ENCODE peak calls at places on chromosome 19, in nine cellular contexts. M, A, F, Y, U, X, B, T and J are unnamed samples.

GRCh38 chr19:48858984-48859710 is 9.3 kb downstream of the PLEKHA4 start:
- DNase-seq in M (no peak), A (no peak), F (no peak), Y (peak), U (no peak), X (no peak), B (peak), T (peak), J (peak)

GRCh38 chr19:5058456-5059190 is 89.7 kb downstream of the KDM4B start:
- DNase-seq in M (no peak), A (no peak), F (no peak), Y (no peak), U (no peak), X (no peak), B (no peak), T (no peak), J (no peak)

GRCh38 chr19:56253737-56254136 is 18.8 kb upstream of the EDDM13 start:
- DNase-seq in M (no peak), A (peak), F (peak), Y (no peak), U (no peak), X (no peak), B (no peak), T (peak), J (no peak)

GRCh38 chr19:11179716-11180297 is 17.5 kb downstream of the KANK2 start:
- DNase-seq in M (no peak), A (no peak), F (no peak), Y (peak), U (no peak), X (no peak), B (no peak), T (no peak), J (no peak)

GRCh38 chr19:17794731-17795494 is at the start of gene B3GNT3:
- DNase-seq in M (no peak), A (peak), F (no peak), Y (no peak), U (peak), X (no peak), B (no peak), T (peak), J (peak)

GRCh38 chr19:31170046-31170445 is 179.2 kb downstream of the TSHZ3 start:
- DNase-seq in M (no peak), A (no peak), F (no peak), Y (no peak), U (no peak), X (no peak), B (no peak), T (no peak), J (no peak)

GRCh38 chr19:5707576-5708575 is 12.1 kb downstream of the LONP1 start:
- DNase-seq in M (no peak), A (no peak), F (no peak), Y (no peak), U (no peak), X (peak), B (no peak), T (no peak), J (no peak)

GRCh38 chr19:47741544-47742125 is 3.7 kb upstream of the NOP53 start:
- DNase-seq in M (no peak), A (no peak), F (no peak), Y (no peak), U (no peak), X (no peak), B (no peak), T (no peak), J (no peak)

GRCh38 chr19:41690801-41691065 is 2.7 kb upstream of the CEACAM7 start:
- DNase-seq in M (no peak), A (no peak), F (no peak), Y (no peak), U (no peak), X (no peak), B (no peak), T (no peak), J (no peak)

GRCh38 chr19:55080915-55081772 is 5.5 kb downstream of the EPS8L1 start:
- DNase-seq in M (no peak), A (peak), F (no peak), Y (peak), U (peak), X (no peak), B (peak), T (peak), J (peak)

GRCh38 chr19:57269515-57270250 is 10.6 kb upstream of the ZNF460 start:
- DNase-seq in M (no peak), A (no peak), F (no peak), Y (no peak), U (no peak), X (no peak), B (no peak), T (peak), J (no peak)

GRCh38 chr19:47994209-47994802 is at the start of gene ELSPBP1:
- DNase-seq in M (no peak), A (no peak), F (peak), Y (no peak), U (no peak), X (no peak), B (no peak), T (no peak), J (no peak)

GRCh38 chr19:32566246-32566830 is 14.7 kb upstream of the PDCD5 start:
- DNase-seq in M (no peak), A (no peak), F (no peak), Y (no peak), U (no peak), X (no peak), B (no peak), T (no peak), J (no peak)

GRCh38 chr19:43620061-43621001 is 902 bp upstream of the ZNF428 start:
- DNase-seq in M (no peak), A (no peak), F (no peak), Y (no peak), U (no peak), X (no peak), B (no peak), T (peak), J (no peak)

GRCh38 chr19:41746593-41747227 is 8.6 kb upstream of the CEACAM6 start:
- DNase-seq in M (no peak), A (peak), F (peak), Y (no peak), U (peak), X (no peak), B (no peak), T (peak), J (peak)

GRCh38 chr19:14519860-14520407 is 1.7 kb upstream of the DNAJB1 start:
- DNase-seq in M (no peak), A (no peak), F (no peak), Y (no peak), U (peak), X (no peak), B (no peak), T (no peak), J (no peak)

GRCh38 chr19:47243776-47244547 is 12.4 kb upstream of the CCDC9 start:
- DNase-seq in M (peak), A (peak), F (no peak), Y (peak), U (peak), X (peak), B (peak), T (peak), J (peak)

GRCh38 chr19:57934820-57935665 is at the start of gene ZNF418:
- DNase-seq in M (no peak), A (peak), F (no peak), Y (no peak), U (peak), X (peak), B (peak), T (no peak), J (peak)

GRCh38 chr19:15291666-15292065 is 40.7 kb downstream of the BRD4 start:
- DNase-seq in M (no peak), A (no peak), F (peak), Y (no peak), U (no peak), X (no peak), B (no peak), T (no peak), J (no peak)

GRCh38 chr19:17285415-17286135 is 3.9 kb downstream of the ANKLE1 start:
- DNase-seq in M (no peak), A (no peak), F (no peak), Y (no peak), U (no peak), X (no peak), B (no peak), T (no peak), J (no peak)

GRCh38 chr19:16457954-16458331 is 13.8 kb downstream of the EPS15L1 start:
- DNase-seq in M (no peak), A (no peak), F (no peak), Y (no peak), U (no peak), X (no peak), B (no peak), T (no peak), J (no peak)

GRCh38 chr19:4829001-4829712 is 2.4 kb downstream of the TICAM1 start:
- DNase-seq in M (no peak), A (no peak), F (no peak), Y (peak), U (peak), X (no peak), B (peak), T (no peak), J (peak)

GRCh38 chr19:54172764-54173699 is at the start of gene TMC4:
- DNase-seq in M (no peak), A (peak), F (no peak), Y (no peak), U (peak), X (no peak), B (no peak), T (no peak), J (peak)

GRCh38 chr19:45400192-45400591 is 4.7 kb downstream of the PPP1R13L start:
- DNase-seq in M (no peak), A (peak), F (no peak), Y (no peak), U (no peak), X (no peak), B (no peak), T (no peak), J (no peak)

GRCh38 chr19:36605839-36606478 is 846 bp downstream of the ZNF382 start:
- DNase-seq in M (no peak), A (no peak), F (no peak), Y (no peak), U (no peak), X (no peak), B (no peak), T (no peak), J (no peak)

GRCh38 chr19:41492843-41493242 is 49.9 kb downstream of the ERICH4 start:
- DNase-seq in M (no peak), A (no peak), F (no peak), Y (no peak), U (no peak), X (no peak), B (no peak), T (no peak), J (no peak)

GRCh38 chr19:51701468-51702100 is 8.5 kb downstream of the SPACA6 start:
- DNase-seq in M (no peak), A (no peak), F (no peak), Y (no peak), U (no peak), X (no peak), B (no peak), T (peak), J (no peak)

GRCh38 chr19:51703655-51704515 is 10.8 kb downstream of the SPACA6 start:
- DNase-seq in M (peak), A (peak), F (no peak), Y (peak), U (peak), X (peak), B (peak), T (peak), J (peak)

GRCh38 chr19:51702754-51703654 is 9.9 kb downstream of the SPACA6 start:
- DNase-seq in M (peak), A (peak), F (no peak), Y (no peak), U (peak), X (peak), B (peak), T (peak), J (peak)

GRCh38 chr19:51704601-51705000 is 11.5 kb downstream of the SPACA6 start:
- DNase-seq in M (peak), A (no peak), F (no peak), Y (no peak), U (no peak), X (no peak), B (no peak), T (no peak), J (no peak)

GRCh38 chr19:51702103-51702753 is 9.1 kb downstream of the SPACA6 start:
- DNase-seq in M (peak), A (peak), F (no peak), Y (no peak), U (peak), X (peak), B (peak), T (peak), J (peak)
- TF ChIP-seq POLR2AphosphoS5 in M (no peak), A (peak), F (peak), Y (no peak), U (peak), X (peak), B (no peak), T (no peak), J (peak)

GRCh38 chr19:2043269-2043641 is 7.8 kb downstream of the MKNK2 start:
- DNase-seq in M (no peak), A (no peak), F (no peak), Y (no peak), U (no peak), X (peak), B (peak), T (no peak), J (no peak)

GRCh38 chr19:2045501-2046045 is 5.5 kb downstream of the MKNK2 start:
- DNase-seq in M (peak), A (no peak), F (no peak), Y (no peak), U (peak), X (peak), B (peak), T (no peak), J (no peak)

GRCh38 chr19:2046046-2046907 is 4.8 kb downstream of the MKNK2 start:
- DNase-seq in M (peak), A (no peak), F (no peak), Y (no peak), U (no peak), X (peak), B (peak), T (no peak), J (no peak)

GRCh38 chr19:2043864-2044708 is 7.0 kb downstream of the MKNK2 start:
- DNase-seq in M (peak), A (no peak), F (no peak), Y (no peak), U (no peak), X (peak), B (peak), T (no peak), J (no peak)

DNA sequence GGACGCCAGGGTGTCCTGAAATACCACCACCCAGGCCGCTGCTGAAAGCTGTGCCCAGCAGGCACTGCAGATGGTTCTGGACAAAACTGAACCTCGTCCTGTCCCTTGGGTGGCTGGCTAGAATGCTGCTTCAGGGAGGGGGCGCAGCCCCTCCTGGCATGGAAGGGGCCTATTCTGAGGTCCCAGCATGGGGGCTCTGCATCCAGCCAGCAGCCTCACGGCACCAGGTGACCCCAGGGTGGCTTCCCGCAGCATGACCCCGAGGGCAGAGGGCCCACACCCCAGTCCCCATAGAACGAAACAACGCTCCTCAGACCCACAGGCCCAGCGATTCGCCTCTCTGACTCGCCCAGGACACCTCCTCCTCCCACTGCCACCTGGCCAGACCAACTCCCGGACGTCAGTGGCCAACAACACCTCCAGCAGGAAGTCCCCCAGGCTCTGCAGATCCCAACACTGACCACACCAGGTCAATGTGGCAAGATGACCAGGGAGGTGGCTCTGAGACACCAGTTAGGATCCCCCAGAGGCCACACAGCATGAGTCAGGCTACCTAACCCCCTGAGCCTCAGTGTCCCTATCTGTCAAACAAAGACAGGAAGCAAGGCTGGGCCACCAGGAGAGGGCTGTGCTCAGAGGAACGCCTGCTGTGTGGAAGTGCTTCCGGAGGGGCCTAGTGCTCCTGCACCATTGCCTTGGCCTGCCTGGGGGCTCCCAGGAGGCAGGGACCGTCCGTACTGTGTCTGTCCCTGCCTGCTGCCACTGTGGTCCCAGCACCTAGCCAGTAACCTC is 6.1 kb downstream of the MKNK2 start:
- DNase-seq in M (peak), A (no peak), F (no peak), Y (no peak), U (no peak), X (no peak), B (no peak), T (no peak), J (no peak)
- TF ChIP-seq POLR2AphosphoS5 in M (no peak), A (no peak), F (no peak), Y (no peak), U (no peak), X (no peak), B (no peak), T (no peak), J (no peak)

DNA sequence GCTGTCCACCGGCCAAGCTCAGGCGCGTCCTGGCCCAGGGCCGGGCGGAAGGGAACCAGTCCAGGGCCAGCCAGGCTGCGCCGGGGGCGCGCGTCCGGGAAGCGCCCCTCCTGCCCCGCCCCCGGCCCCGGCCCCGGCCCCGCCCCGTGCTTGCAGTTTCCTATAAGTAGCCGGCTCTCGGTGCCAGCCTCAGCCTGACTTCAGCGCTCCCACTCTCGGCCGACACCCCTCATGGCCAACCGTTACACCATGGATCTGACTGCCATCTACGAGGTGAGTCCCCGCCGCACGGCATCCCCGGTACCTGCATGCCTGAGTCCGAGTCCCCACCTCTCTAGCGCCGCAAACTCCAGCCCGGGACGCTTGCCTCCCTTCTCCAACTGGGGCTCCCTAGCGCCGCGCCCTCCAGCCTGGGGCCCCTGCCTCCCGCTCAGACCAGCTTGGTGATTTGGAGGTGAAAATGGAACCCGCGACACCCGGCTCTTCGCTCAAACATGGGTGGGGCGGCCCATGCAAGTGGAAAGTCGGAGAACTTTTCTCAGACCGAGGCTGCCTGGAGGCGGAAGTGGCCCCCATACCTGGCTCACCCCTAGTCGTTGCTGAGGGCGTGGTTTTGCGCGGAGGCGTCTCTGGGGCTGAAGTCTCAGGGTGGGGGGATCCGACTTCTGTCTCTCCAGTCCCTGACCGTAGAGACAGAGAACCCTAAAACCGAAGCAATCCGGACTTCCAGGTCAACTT is at the start of gene ZFP36:
- DNase-seq in M (peak), A (peak), F (no peak), Y (peak), U (peak), X (peak), B (peak), T (peak), J (peak)
- TF ChIP-seq POLR2AphosphoS5 in M (peak), A (peak), F (peak), Y (peak), U (peak), X (peak), B (peak), T (peak), J (peak)

GRCh38 chr19:35142531-35143230 is 374 bp upstream of the FXYD7 start:
- DNase-seq in M (no peak), A (no peak), F (no peak), Y (peak), U (peak), X (no peak), B (peak), T (peak), J (peak)

GRCh38 chr19:35139618-35139943 is 957 bp downstream of the FXYD1 start:
- DNase-seq in M (no peak), A (no peak), F (no peak), Y (no peak), U (no peak), X (peak), B (peak), T (no peak), J (no peak)

GRCh38 chr19:35140207-35140897 is 1.7 kb downstream of the FXYD1 start:
- DNase-seq in M (no peak), A (no peak), F (no peak), Y (no peak), U (no peak), X (no peak), B (no peak), T (no peak), J (no peak)

GRCh38 chr19:35141627-35142401 is 1.2 kb upstream of the FXYD7 start:
- DNase-seq in M (no peak), A (no peak), F (no peak), Y (no peak), U (no peak), X (no peak), B (no peak), T (no peak), J (no peak)

DNA sequence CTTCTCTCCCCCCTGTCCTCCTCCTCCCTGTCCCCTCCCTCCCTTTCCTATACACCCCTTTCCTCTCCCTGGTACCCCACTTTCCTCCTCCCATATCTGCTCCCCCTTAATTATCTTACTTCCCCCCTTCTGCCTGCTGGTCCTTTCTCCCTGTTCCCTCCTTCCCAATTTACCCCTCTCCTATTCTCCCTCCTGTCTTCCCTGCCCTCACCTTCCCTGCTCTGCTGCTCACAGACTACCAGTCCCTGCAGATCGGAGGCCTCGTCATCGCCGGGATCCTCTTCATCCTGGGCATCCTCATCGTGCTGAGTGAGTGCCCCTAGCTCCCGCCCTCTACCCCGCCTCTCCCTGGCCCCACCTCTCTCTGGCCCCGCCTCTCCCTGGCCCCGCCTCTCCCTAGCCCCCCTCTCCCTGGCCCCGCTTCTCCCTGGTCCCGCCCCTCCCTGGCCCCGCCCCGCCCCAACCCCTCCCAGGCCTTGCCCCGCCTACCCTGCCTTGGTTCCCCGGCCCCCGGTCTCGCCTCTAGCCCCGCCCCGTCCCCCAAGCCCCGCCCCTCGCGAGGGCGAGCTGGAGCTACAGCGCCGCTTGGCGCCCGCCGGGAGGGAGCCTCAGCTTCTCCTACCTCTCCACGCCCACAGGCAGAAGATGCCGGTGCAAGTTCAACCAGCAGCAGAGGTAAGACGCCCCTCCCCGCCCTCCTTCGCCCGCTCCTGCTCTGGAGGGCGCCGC is 2.0 kb upstream of the FXYD7 start:
- DNase-seq in M (peak), A (peak), F (no peak), Y (peak), U (peak), X (peak), B (peak), T (peak), J (peak)
- TF ChIP-seq POLR2AphosphoS5 in M (no peak), A (peak), F (no peak), Y (no peak), U (peak), X (peak), B (peak), T (no peak), J (peak)